ENCODE peak calls at places on chromosome 10, in seven cellular contexts. One of them, this sample, is unnamed.

GRCh38 chr10:70932415-70933196 is 44.2 kb upstream of the PCBD1 start:
- DNase-seq in heart right ventricle: no peak
- DNase-seq in A673: peak; percentile 10
- DNase-seq in dorsolateral prefrontal cortex: no peak
- DNase-seq in SK-N-SH: peak; percentile 32
- DNase-seq in astrocyte: no peak
- DNase-seq in H9: no peak
- DNase-seq in this sample: no peak

GRCh38 chr10:92204238-92204637 is 86.6 kb downstream of the CPEB3 start:
- DNase-seq in heart right ventricle: no peak
- DNase-seq in A673: no peak
- DNase-seq in dorsolateral prefrontal cortex: no peak
- DNase-seq in SK-N-SH: no peak
- DNase-seq in astrocyte: no peak
- DNase-seq in H9: no peak
- DNase-seq in this sample: no peak

GRCh38 chr10:106487726-106488125 is 676.8 kb downstream of the SORCS1 start:
- DNase-seq in heart right ventricle: no peak
- DNase-seq in A673: no peak
- DNase-seq in dorsolateral prefrontal cortex: no peak
- DNase-seq in SK-N-SH: no peak
- DNase-seq in astrocyte: no peak
- DNase-seq in H9: no peak
- DNase-seq in this sample: no peak

GRCh38 chr10:114458955-114459354 is 54.7 kb upstream of the AFAP1L2 start:
- DNase-seq in heart right ventricle: peak; percentile 38
- DNase-seq in A673: peak; percentile 38
- DNase-seq in dorsolateral prefrontal cortex: no peak
- DNase-seq in SK-N-SH: peak; percentile 71
- DNase-seq in astrocyte: no peak
- DNase-seq in H9: peak; percentile 88
- DNase-seq in this sample: no peak

GRCh38 chr10:80771902-80772555 is 234.3 kb downstream of the SH2D4B start:
- DNase-seq in heart right ventricle: no peak
- DNase-seq in A673: no peak
- DNase-seq in dorsolateral prefrontal cortex: no peak
- DNase-seq in SK-N-SH: no peak
- DNase-seq in astrocyte: no peak
- DNase-seq in H9: no peak
- DNase-seq in this sample: no peak

GRCh38 chr10:23694921-23695824 is 256.3 kb downstream of the OTUD1 start:
- DNase-seq in heart right ventricle: no peak
- DNase-seq in A673: peak; percentile 65
- DNase-seq in dorsolateral prefrontal cortex: no peak
- DNase-seq in SK-N-SH: peak; percentile 44
- DNase-seq in astrocyte: no peak
- DNase-seq in H9: peak; percentile 44
- DNase-seq in this sample: no peak

GRCh38 chr10:71779641-71780040 is 6.3 kb upstream of the VSIR start:
- DNase-seq in heart right ventricle: no peak
- DNase-seq in A673: no peak
- DNase-seq in dorsolateral prefrontal cortex: no peak
- DNase-seq in SK-N-SH: no peak
- DNase-seq in astrocyte: no peak
- DNase-seq in H9: no peak
- DNase-seq in this sample: no peak

GRCh38 chr10:70584941-70585544 is 17.5 kb downstream of the PRF1 start:
- DNase-seq in heart right ventricle: no peak
- DNase-seq in A673: peak; percentile 85
- DNase-seq in dorsolateral prefrontal cortex: no peak
- DNase-seq in SK-N-SH: peak; percentile 91
- DNase-seq in astrocyte: no peak
- DNase-seq in H9: peak; percentile 91
- DNase-seq in this sample: no peak

GRCh38 chr10:1210667-1211066 is 154.5 kb downstream of the WDR37 start:
- DNase-seq in heart right ventricle: no peak
- DNase-seq in A673: no peak
- DNase-seq in dorsolateral prefrontal cortex: no peak
- DNase-seq in SK-N-SH: no peak
- DNase-seq in astrocyte: no peak
- DNase-seq in H9: peak; percentile 19
- DNase-seq in this sample: no peak

GRCh38 chr10:115092555-115093285 is 445 bp upstream of the ATRNL1 start:
- DNase-seq in heart right ventricle: peak; percentile 17
- DNase-seq in A673: peak; percentile 49
- DNase-seq in dorsolateral prefrontal cortex: no peak
- DNase-seq in SK-N-SH: peak; percentile 92
- DNase-seq in astrocyte: peak; percentile 18
- DNase-seq in H9: peak; percentile 65
- DNase-seq in this sample: peak; percentile 34

GRCh38 chr10:69918036-69918435 is 116.3 kb downstream of the COL13A1 start:
- DNase-seq in heart right ventricle: no peak
- DNase-seq in A673: no peak
- DNase-seq in dorsolateral prefrontal cortex: no peak
- DNase-seq in SK-N-SH: no peak
- DNase-seq in astrocyte: no peak
- DNase-seq in H9: no peak
- DNase-seq in this sample: no peak

GRCh38 chr10:113062977-113063967 is 113.2 kb downstream of the TCF7L2 start:
- DNase-seq in heart right ventricle: no peak
- DNase-seq in A673: peak; percentile 44
- DNase-seq in dorsolateral prefrontal cortex: no peak
- DNase-seq in SK-N-SH: no peak
- DNase-seq in astrocyte: peak; percentile 58
- DNase-seq in H9: peak; percentile 57
- DNase-seq in this sample: no peak

GRCh38 chr10:64486149-64486548 is 964.9 kb downstream of the REEP3 start:
- DNase-seq in heart right ventricle: no peak
- DNase-seq in A673: no peak
- DNase-seq in dorsolateral prefrontal cortex: no peak
- DNase-seq in SK-N-SH: no peak
- DNase-seq in astrocyte: peak; percentile 75
- DNase-seq in H9: no peak
- DNase-seq in this sample: no peak

GRCh38 chr10:21355591-21356011 is 169.9 kb downstream of the SKIDA1 start:
- DNase-seq in heart right ventricle: no peak
- DNase-seq in A673: no peak
- DNase-seq in dorsolateral prefrontal cortex: no peak
- DNase-seq in SK-N-SH: no peak
- DNase-seq in astrocyte: peak; percentile 80
- DNase-seq in H9: no peak
- DNase-seq in this sample: no peak

GRCh38 chr10:82742478-82742877 is 867.5 kb downstream of the NRG3 start:
- DNase-seq in heart right ventricle: no peak
- DNase-seq in A673: no peak
- DNase-seq in dorsolateral prefrontal cortex: no peak
- DNase-seq in SK-N-SH: no peak
- DNase-seq in astrocyte: peak; percentile 80
- DNase-seq in H9: no peak
- DNase-seq in this sample: no peak

GRCh38 chr10:48383393-48383792 is 76.9 kb downstream of the MAPK8 start:
- DNase-seq in heart right ventricle: no peak
- DNase-seq in A673: no peak
- DNase-seq in dorsolateral prefrontal cortex: no peak
- DNase-seq in SK-N-SH: no peak
- DNase-seq in astrocyte: peak; percentile 34
- DNase-seq in H9: no peak
- DNase-seq in this sample: no peak

GRCh38 chr10:84428711-84429110 is 100.3 kb downstream of the CCSER2 start:
- DNase-seq in heart right ventricle: no peak
- DNase-seq in A673: no peak
- DNase-seq in dorsolateral prefrontal cortex: no peak
- DNase-seq in SK-N-SH: no peak
- DNase-seq in astrocyte: no peak
- DNase-seq in H9: no peak
- DNase-seq in this sample: no peak

GRCh38 chr10:84423729-84424128 is 95.3 kb downstream of the CCSER2 start:
- DNase-seq in heart right ventricle: no peak
- DNase-seq in A673: no peak
- DNase-seq in dorsolateral prefrontal cortex: no peak
- DNase-seq in SK-N-SH: no peak
- DNase-seq in astrocyte: no peak
- DNase-seq in H9: no peak
- DNase-seq in this sample: no peak

GRCh38 chr10:84424731-84425165 is 96.4 kb downstream of the CCSER2 start:
- DNase-seq in heart right ventricle: peak; percentile 71
- DNase-seq in A673: peak; percentile 74
- DNase-seq in dorsolateral prefrontal cortex: peak; percentile 82
- DNase-seq in SK-N-SH: peak; percentile 19
- DNase-seq in astrocyte: peak; percentile 98
- DNase-seq in H9: no peak
- DNase-seq in this sample: peak; percentile 69

GRCh38 chr10:84429926-84430520 is 101.6 kb downstream of the CCSER2 start:
- DNase-seq in heart right ventricle: peak; percentile 26
- DNase-seq in A673: peak; percentile 58
- DNase-seq in dorsolateral prefrontal cortex: no peak
- DNase-seq in SK-N-SH: peak; percentile 30
- DNase-seq in astrocyte: no peak
- DNase-seq in H9: peak; percentile 88
- DNase-seq in this sample: no peak

DNA sequence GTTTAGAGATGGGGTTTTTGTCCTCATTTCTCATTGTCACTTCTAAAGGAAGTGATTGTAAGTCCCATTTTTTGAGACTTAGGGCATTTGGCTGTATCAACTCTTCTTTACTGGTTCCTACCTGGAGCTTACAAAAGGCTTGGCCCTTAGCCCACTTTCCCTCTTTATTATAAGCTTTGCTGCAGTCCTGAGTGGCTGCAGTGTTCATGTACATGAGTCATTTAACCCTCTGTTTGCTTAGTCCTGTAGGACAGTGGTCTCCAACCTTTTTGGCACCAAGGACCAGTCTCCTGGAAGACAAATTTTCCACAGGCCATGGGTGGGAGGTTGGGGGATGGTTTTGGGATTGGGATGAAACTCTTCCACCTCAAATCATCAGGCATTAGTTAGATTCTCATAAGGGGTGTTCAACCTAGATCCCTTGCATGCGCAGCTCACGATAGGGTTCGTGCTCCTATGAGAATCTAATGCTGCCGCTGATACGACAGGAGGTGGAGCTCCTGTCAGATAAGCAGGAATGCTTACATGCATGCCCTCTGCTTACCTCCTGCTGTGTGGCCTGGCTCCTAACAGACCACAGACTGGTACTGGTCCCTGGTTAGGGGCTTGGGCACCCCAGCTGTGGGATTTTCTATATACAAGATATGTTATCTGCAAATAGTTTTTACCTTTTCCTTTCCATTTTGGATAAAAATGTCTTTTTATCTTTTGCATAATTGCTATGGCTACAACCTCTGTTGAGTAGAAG is 99.7 kb downstream of the CCSER2 start:
- DNase-seq in heart right ventricle: no peak
- DNase-seq in A673: no peak
- DNase-seq in dorsolateral prefrontal cortex: no peak
- DNase-seq in SK-N-SH: no peak
- DNase-seq in astrocyte: peak; percentile 41
- DNase-seq in H9: no peak
- DNase-seq in this sample: no peak
- H3K27ac ChIP-seq in heart right ventricle: no peak overlapping the region
- H3K27ac ChIP-seq in A673: no peak overlapping the region
- H3K27ac ChIP-seq in dorsolateral prefrontal cortex: no peak overlapping the region
- H3K27ac ChIP-seq in SK-N-SH: no peak overlapping the region
- H3K27ac ChIP-seq in astrocyte: no peak overlapping the region
- H3K27ac ChIP-seq in H9: no peak overlapping the region
- H3K27ac ChIP-seq in this sample: no peak overlapping the region

DNA sequence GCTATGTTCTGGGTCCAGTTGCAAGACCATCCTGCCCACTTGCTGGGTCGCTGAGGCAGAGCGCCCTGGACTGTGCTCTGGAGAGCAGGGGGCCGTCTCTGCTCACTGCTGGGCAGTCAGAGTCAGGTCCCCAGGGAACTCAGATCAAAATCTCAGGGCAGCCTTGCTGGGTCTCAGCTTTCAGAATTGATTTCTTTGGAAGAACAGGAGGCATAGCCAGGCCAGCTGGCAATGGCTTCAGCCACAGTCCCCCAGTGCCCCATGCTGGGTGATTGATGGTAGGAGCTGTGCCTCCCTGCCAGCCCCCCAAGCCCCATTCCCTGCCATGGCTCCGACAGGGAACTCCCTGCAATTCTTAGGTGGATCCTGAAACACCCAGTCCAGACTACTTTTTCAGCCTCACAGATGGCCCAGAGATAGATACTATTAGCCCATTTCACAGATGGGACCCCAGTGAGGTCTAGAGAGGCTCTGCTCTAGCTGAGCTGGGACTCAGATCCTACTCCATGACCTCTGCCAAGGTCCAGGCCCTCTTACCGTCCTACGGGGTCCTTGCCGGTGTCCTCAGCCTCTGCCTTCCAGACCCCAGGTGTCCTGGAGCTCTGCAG is 470 bp downstream of the MMRN2 start:
- DNase-seq in heart right ventricle: no peak
- DNase-seq in A673: no peak
- DNase-seq in dorsolateral prefrontal cortex: no peak
- DNase-seq in SK-N-SH: peak; percentile 60
- DNase-seq in astrocyte: no peak
- DNase-seq in H9: peak; percentile 28
- DNase-seq in this sample: no peak
- H3K27ac ChIP-seq in heart right ventricle: peak overlapping the region; percentile 85
- H3K27ac ChIP-seq in A673: no peak overlapping the region
- H3K27ac ChIP-seq in dorsolateral prefrontal cortex: peak overlapping the region; percentile 22
- H3K27ac ChIP-seq in SK-N-SH: no peak overlapping the region
- H3K27ac ChIP-seq in astrocyte: no peak overlapping the region
- H3K27ac ChIP-seq in H9: no peak overlapping the region
- H3K27ac ChIP-seq in this sample: peak overlapping the region; percentile 73

DNA sequence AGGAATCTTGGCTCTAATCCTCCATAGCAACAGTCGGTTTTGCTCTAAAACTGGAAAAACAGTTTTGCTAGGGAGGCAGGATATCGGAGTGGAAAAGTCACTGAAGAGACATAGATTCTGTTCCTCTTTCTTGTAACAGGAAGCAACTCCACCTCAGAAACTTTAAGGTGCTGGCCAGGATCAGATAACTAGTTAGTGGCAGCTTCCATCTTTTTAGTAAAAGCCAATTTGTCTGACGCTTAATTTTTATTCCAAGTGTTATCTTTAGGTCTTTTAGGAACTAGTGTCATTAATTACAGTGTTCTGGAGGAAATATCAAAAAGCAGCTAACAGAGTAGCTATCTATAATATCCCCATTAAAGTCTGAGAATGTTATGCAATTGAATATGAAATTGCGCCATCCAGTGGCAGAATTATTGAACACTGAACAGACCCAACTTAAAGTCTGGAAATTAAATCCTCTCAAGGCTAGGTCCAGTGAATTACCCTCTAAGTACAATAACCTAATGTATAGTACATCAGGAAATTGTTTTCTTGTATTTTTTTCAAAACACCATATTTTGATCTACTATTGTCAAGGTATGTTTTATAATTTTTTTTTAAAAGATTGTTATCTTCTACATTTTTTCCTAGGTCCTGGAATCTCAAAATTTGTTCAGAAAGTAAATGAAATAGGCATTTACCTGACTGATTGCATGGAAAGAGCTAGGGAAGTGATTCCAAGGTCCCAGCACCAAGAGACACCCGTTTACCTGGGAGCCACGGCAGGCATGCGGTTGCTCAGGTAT is 65.9 kb upstream of the CC2D2B start:
- DNase-seq in heart right ventricle: no peak
- DNase-seq in A673: peak; percentile 74
- DNase-seq in dorsolateral prefrontal cortex: no peak
- DNase-seq in SK-N-SH: peak; percentile 44
- DNase-seq in astrocyte: peak; percentile 23
- DNase-seq in H9: no peak
- DNase-seq in this sample: no peak
- H3K27ac ChIP-seq in heart right ventricle: peak overlapping the region; percentile 1
- H3K27ac ChIP-seq in A673: no peak overlapping the region
- H3K27ac ChIP-seq in dorsolateral prefrontal cortex: peak overlapping the region; percentile 4
- H3K27ac ChIP-seq in SK-N-SH: peak overlapping the region; percentile 2
- H3K27ac ChIP-seq in astrocyte: no peak overlapping the region
- H3K27ac ChIP-seq in H9: no peak overlapping the region
- H3K27ac ChIP-seq in this sample: no peak overlapping the region

GRCh38 chr10:101611506-101611905 is 23.4 kb downstream of the DPCD start:
- DNase-seq in heart right ventricle: no peak
- DNase-seq in A673: peak; percentile 22
- DNase-seq in dorsolateral prefrontal cortex: no peak
- DNase-seq in SK-N-SH: no peak
- DNase-seq in astrocyte: no peak
- DNase-seq in H9: no peak
- DNase-seq in this sample: no peak
- H3K27ac ChIP-seq in heart right ventricle: no peak overlapping the region
- H3K27ac ChIP-seq in A673: no peak overlapping the region
- H3K27ac ChIP-seq in dorsolateral prefrontal cortex: no peak overlapping the region
- H3K27ac ChIP-seq in SK-N-SH: no peak overlapping the region
- H3K27ac ChIP-seq in astrocyte: no peak overlapping the region
- H3K27ac ChIP-seq in H9: no peak overlapping the region
- H3K27ac ChIP-seq in this sample: no peak overlapping the region

This sample was measured in caudate nucleus.